ENCODE peak calls at places on chromosomes 2 and 18, in five cellular contexts. M is mesothelial cell of epicardium; K is stimulated activated CD4-positive, alpha-beta T cell treated with anti-CD3 and anti-CD28 coated beads, Interleukin-15, amount 100 ng/mL, for 24 hours; P is NCI-H2107; N is activated gamma-delta T cell treated with anti-CD3 and anti-CD28 coated beads, Interleukin-2, amount 50 U/mL, for 16 hours. R is an unnamed sample.

GRCh38 chr2:70941186-70941585 is 5.5 kb downstream of the ATP6V1B1 start:
- DNase-seq in N (no peak), P (no peak), M (no peak), K (no peak), R (no peak)

GRCh38 chr2:74576830-74577229 is 22.3 kb downstream of the DOK1 start:
- DNase-seq in K (no peak), M (no peak), N (no peak), P (no peak), R (no peak)

GRCh38 chr2:165675551-165675968 is 118.5 kb downstream of the GALNT3 start:
- DNase-seq in M (no peak), K (no peak), P (no peak), N (no peak), R (no peak)

GRCh38 chr2:611519-611918 is 65.7 kb downstream of the TMEM18 start:
- DNase-seq in K (no peak), P (no peak), N (no peak), M (no peak), R (no peak)

GRCh38 chr2:195252018-195252417 is 405.0 kb upstream of the SLC39A10 start:
- DNase-seq in K (no peak), N (no peak), P (no peak), M (no peak), R (no peak)

GRCh38 chr18:45526120-45526841 is 89.0 kb upstream of the SLC14A2 start:
- DNase-seq in K (no peak), P (no peak), M (no peak), N (no peak), R (no peak)

GRCh38 chr2:60899230-60899891 is 18.0 kb downstream of the REL start:
- DNase-seq in K (peak; percentile 69), M (no peak), N (no peak), P (no peak), R (no peak)

GRCh38 chr2:17479875-17480274 is 38.4 kb downstream of the RAD51AP2 start:
- DNase-seq in N (no peak), K (no peak), M (no peak), P (no peak), R (no peak)

GRCh38 chr2:182870227-182870626 is 3.8 kb upstream of the FRZB start:
- DNase-seq in M (no peak), K (peak; percentile 23), N (no peak), P (no peak), R (peak; percentile 15)

GRCh38 chr2:5076599-5076998 is 615.6 kb upstream of the SOX11 start:
- DNase-seq in K (no peak), N (no peak), P (peak; percentile 13), M (no peak), R (no peak)

GRCh38 chr2:72998234-72998651 is 73.3 kb downstream of the SFXN5 start:
- DNase-seq in N (no peak), M (no peak), P (no peak), K (no peak), R (no peak)

R was measured in DND-41.